ENCODE peak calls at places on chromosomes 3 and 15, in four cellular contexts. N is K562, G is HepG2, D is GM12878. R is an unnamed sample.

GRCh38 chr3:191260431-191261303 is 61.6 kb downstream of the OSTN start:
- DNase-seq in G (no peak), D (no peak), N (no peak), R (no peak)

GRCh38 chr3:4588410-4588809 is 95.3 kb downstream of the ITPR1 start:
- DNase-seq in D (no peak), N (no peak), G (no peak), R (no peak)

GRCh38 chr15:70339551-70340517 is 242.1 kb upstream of the TLE3 start:
- DNase-seq in N (no peak), G (no peak), D (no peak), R (no peak)

GRCh38 chr15:45630958-45631691 is 3.7 kb upstream of the SQOR start:
- DNase-seq in G (no peak), D (no peak), N (no peak), R (no peak)

GRCh38 chr3:150210461-150211110 is 197.5 kb upstream of the TSC22D2 start:
- DNase-seq in G (no peak), N (no peak), D (no peak), R (no peak)

GRCh38 chr15:55282284-55282833 is 7.3 kb downstream of the RAB27A start:
- DNase-seq in D (no peak), N (peak), G (no peak), R (no peak)

GRCh38 chr3:20222274-20222673 is 36.3 kb upstream of the SGO1 start:
- DNase-seq in N (no peak), D (no peak), G (no peak), R (no peak)

GRCh38 chr15:58313304-58313703 is 118.5 kb upstream of the LIPC start:
- DNase-seq in D (no peak), G (no peak), N (no peak), R (no peak)

GRCh38 chr3:5092018-5092417 is 30.1 kb upstream of the ARL8B start:
- DNase-seq in G (peak), D (no peak), N (no peak), R (no peak)

GRCh38 chr3:194161181-194162045 is 25.5 kb downstream of the HES1 start:
- DNase-seq in D (no peak), G (peak), N (no peak), R (no peak)

GRCh38 chr3:133469140-133469731 is 69.4 kb downstream of the BFSP2 start:
- DNase-seq in G (peak), D (no peak), N (no peak), R (no peak)

GRCh38 chr15:38367476-38367875 is 86.5 kb upstream of the FAM98B start:
- DNase-seq in N (no peak), G (no peak), D (no peak), R (no peak)

DNA sequence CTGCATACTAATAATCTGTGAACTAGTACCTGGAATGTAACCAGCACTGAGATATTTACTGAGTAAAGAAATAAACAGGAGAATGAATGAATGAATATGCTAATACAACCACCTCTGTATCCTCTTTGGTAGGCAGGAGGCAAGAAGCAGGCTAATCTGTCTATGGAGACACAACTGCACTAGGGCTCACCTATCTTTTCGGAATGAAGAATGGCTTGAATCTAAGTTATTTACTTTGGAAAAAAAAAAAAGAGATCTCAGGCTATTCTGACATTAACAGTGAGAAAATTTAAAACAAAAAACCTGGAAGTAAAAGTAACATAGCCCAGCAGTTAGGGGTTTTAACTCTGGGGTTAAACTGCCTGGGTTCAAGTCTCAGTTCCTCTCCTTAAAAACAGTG is 174.2 kb downstream of the FOXP1 start:
- DNase-seq in D (no peak), G (no peak), N (no peak), R (no peak)
- TF ChIP-seq BHLHE40 in D (no peak), G (no peak), N (no peak), R (no peak)

GRCh38 chr15:89677381-89677780 is 1.8 kb downstream of the PLIN1 start:
- DNase-seq in D (no peak), N (no peak), G (no peak), R (no peak)
- TF ChIP-seq FOXM1 in D (no peak), N (no peak), G (no peak), R (no peak)

GRCh38 chr3:100893590-100893989 is 99.6 kb downstream of the ABI3BP start:
- DNase-seq in G (peak), D (no peak), N (no peak), R (peak)
- TF ChIP-seq SP1 in G (no peak), D (no peak), N (no peak), R (no peak)

GRCh38 chr15:85493258-85493657 is 112.9 kb downstream of the AKAP13 start:
- DNase-seq in D (no peak), G (no peak), N (no peak), R (no peak)

GRCh38 chr15:85489773-85490493 is 109.5 kb downstream of the AKAP13 start:
- DNase-seq in D (no peak), G (no peak), N (no peak), R (no peak)

GRCh38 chr15:85488997-85489396 is 108.6 kb downstream of the AKAP13 start:
- DNase-seq in N (no peak), D (no peak), G (no peak), R (no peak)

GRCh38 chr15:85494035-85494793 is 113.8 kb downstream of the AKAP13 start:
- DNase-seq in D (no peak), N (no peak), G (no peak), R (no peak)

DNA sequence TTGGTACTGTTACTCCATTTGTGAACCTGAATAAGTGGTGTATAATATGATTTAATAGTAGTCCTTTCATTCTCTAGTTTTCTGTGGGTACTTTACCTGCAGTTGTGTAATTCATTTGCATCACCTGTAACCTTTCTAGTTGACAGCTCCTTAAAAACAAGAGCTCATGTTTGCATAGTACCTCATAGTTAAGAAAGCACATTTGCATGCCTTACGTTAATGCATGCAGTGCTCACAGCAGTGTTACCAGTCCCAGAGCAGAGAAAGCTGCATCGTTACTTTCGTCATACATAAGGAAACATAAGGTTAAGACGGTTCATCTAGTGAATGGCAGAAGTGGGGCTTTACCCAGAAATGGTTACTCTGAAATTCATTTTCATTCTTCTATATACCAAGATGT is 111.3 kb downstream of the AKAP13 start:
- DNase-seq in N (no peak), G (no peak), D (no peak), R (no peak)
- TF ChIP-seq BHLHE40 in N (no peak), G (no peak), D (no peak), R (no peak)

DNA sequence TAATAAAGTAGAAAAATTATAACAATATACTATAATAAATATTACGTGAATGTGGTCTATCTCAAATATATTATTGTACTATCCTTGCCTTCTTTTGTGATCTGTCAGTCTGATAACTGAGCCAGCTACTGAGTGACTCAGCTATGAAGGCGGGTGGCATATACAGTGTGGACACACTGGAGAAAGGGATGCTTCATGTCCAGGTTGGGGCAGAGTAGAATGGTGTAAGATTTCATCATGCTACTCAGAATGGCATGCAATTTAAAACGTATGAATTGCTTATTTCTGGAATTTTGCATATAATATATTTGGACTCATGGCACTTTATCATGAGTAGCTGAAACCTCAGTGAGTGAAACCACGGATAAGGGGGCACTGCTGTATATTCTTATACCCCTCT is 172.9 kb upstream of the TBC1D5 start:
- DNase-seq in D (no peak), N (no peak), G (no peak), R (no peak)
- TF ChIP-seq FOXM1 in D (no peak), N (no peak), G (no peak), R (no peak)

DNA sequence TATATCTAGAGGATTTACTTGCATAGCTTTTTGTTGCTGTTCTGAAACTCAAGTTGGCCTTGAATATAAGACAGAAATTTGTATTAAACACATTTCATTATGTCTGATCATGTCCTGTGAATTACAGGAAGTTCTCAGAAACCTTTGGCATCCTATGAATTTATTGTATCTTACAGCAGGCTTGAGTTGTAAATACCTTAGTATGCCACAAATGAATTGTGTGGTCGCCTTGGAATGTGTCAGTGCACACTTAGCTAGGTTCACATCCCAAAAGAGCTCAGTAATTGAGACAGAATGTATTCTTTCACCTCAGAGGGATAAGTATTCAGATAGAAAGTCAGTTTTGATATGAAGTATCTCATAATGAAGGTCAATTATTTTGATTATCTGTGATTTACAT is 83.4 kb downstream of the NEK11 start:
- DNase-seq in G (no peak), D (no peak), N (no peak), R (no peak)
- TF ChIP-seq SP1 in G (no peak), D (no peak), N (no peak), R (no peak)

DNA sequence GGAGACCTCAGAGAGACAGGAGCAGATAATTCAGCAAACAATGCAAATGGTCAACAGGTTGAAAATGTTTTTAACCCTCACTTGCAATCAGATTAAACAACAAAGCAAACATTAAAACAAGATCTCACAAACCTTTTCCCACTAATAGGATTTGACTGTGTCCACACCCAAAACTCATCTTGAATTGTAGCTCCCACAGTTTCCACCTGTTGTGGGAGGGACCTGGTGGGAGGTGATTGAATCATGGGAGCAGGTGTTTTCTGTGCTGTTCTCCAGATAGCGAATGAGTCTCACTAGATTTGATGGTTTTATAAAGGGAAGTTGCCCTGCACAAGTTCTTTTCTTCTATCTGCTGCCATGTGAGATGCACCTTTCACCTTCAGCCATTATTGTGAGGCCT is 1.3 kb upstream of the LYSMD4 start:
- DNase-seq in D (no peak), N (no peak), G (no peak), R (no peak)
- TF ChIP-seq BHLHE40 in D (no peak), N (no peak), G (no peak), R (no peak)

DNA sequence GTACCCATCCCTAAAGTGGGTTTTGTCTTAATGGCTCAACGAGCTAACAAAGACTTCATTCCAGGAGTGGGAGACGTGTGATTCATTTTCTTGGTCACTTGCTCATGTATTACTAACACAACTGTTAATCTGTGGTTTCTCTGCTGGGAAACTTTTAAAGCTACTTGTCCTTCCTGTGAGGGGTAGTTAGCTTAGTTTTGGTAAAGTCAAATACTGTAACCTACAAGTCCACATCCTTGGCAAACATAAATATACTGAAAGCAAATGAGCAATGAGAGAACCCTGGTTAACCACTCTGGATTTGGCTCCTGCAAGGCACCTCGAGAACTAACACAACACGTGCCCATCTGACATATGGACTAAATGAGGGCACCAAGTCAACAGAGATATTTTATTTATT is 19.9 kb downstream of the NOX5 start:
- DNase-seq in G (no peak), N (no peak), D (no peak), R (no peak)
- TF ChIP-seq FOXM1 in G (no peak), N (no peak), D (no peak), R (no peak)

R was measured in HEK293T.